ENCODE peak calls at places on chromosomes 13 and 19, in nine cellular contexts. O is stimulated activated CD4-positive, alpha-beta T cell treated with anti-CD3 and anti-CD28 coated beads, Interleukin-4, amount 100 ng/mL, for 48 hours; N is IMR-90; L is caudate nucleus; T is GM10248; W is germinal center; D is MCF 10A; U is ecto neural progenitor cell; M is tibial artery. C is an unnamed sample.

GRCh38 chr13:110306340-110306959 is 507 bp downstream of the COL4A1 start:
- DNase-seq in D (peak), T (no peak), U (no peak), L (no peak), N (no peak), W (no peak), O (no peak), M (no peak), C (peak)

GRCh38 chr19:27736225-27736624 is 1476.7 kb downstream of the UQCRFS1 start:
- DNase-seq in T (no peak), D (no peak), W (no peak), L (no peak), U (peak), M (no peak), O (no peak), N (no peak), C (no peak)

GRCh38 chr19:13241321-13242104 is 91.3 kb downstream of the IER2 start:
- DNase-seq in W (peak), D (no peak), O (no peak), U (no peak), L (peak), T (no peak), M (no peak), N (no peak), C (peak)

GRCh38 chr19:39738809-39739208 is 980 bp upstream of the CLC start:
- DNase-seq in L (no peak), U (no peak), T (no peak), D (no peak), W (no peak), O (no peak), N (no peak), M (no peak), C (no peak)

GRCh38 chr13:30401347-30401746 is 20.9 kb upstream of the UBE2L5 start:
- DNase-seq in O (no peak), D (no peak), W (no peak), M (no peak), L (no peak), T (no peak), N (no peak), U (no peak), C (no peak)

GRCh38 chr13:51769455-51770127 is 34.4 kb downstream of the DHRS12 start:
- DNase-seq in N (no peak), M (peak), D (peak), L (no peak), T (no peak), O (no peak), W (no peak), U (no peak), C (no peak)

GRCh38 chr13:99967884-99968520 is 3.6 kb downstream of the ZIC5 start:
- DNase-seq in M (no peak), D (no peak), L (no peak), O (no peak), W (no peak), U (peak), N (no peak), T (no peak), C (no peak)

GRCh38 chr13:40433577-40433976 is 232.9 kb downstream of the FOXO1 start:
- DNase-seq in W (no peak), O (no peak), T (no peak), N (no peak), L (no peak), U (no peak), M (no peak), D (no peak), C (no peak)

GRCh38 chr19:15934332-15935078 is at the start of gene CYP4F11:
- DNase-seq in D (peak), O (no peak), W (no peak), T (no peak), N (no peak), M (peak), U (no peak), L (peak), C (no peak)

GRCh38 chr13:96285729-96286128 is 195.8 kb downstream of the HS6ST3 start:
- DNase-seq in T (no peak), D (no peak), W (no peak), L (no peak), N (no peak), O (no peak), M (no peak), U (no peak), C (no peak)

GRCh38 chr13:94813920-94814500 is 101.7 kb upstream of the SOX21 start:
- DNase-seq in W (no peak), O (no peak), D (no peak), N (no peak), L (no peak), T (peak), U (no peak), M (no peak), C (no peak)

GRCh38 chr19:18649371-18650047 is 12.7 kb downstream of the KLHL26 start:
- DNase-seq in N (peak), U (peak), D (no peak), L (no peak), W (no peak), T (peak), O (no peak), M (peak), C (peak)

GRCh38 chr19:41563847-41564514 is 12.0 kb upstream of the CEACAM21 start:
- DNase-seq in D (peak), L (no peak), W (peak), M (no peak), N (no peak), O (no peak), U (no peak), T (peak), C (no peak)

GRCh38 chr19:42360787-42361544 is 29.1 kb downstream of the CNFN start:
- DNase-seq in L (no peak), U (peak), D (no peak), N (no peak), M (no peak), O (no peak), T (no peak), W (no peak), C (no peak)

GRCh38 chr13:99658266-99658991 is 157.2 kb downstream of the TM9SF2 start:
- DNase-seq in D (no peak), L (peak), U (peak), T (no peak), W (no peak), O (peak), N (peak), M (peak), C (peak)

GRCh38 chr19:32622002-32622401 is 41.0 kb downstream of the PDCD5 start:
- DNase-seq in D (no peak), N (no peak), W (no peak), T (no peak), O (no peak), M (no peak), U (no peak), L (no peak), C (no peak)

GRCh38 chr19:37981785-37982475 is 74.9 kb downstream of the SIPA1L3 start:
- DNase-seq in T (no peak), M (no peak), D (no peak), O (no peak), N (peak), L (no peak), W (no peak), U (no peak), C (no peak)

GRCh38 chr13:50826035-50826434 is 17.5 kb downstream of the DLEU7 start:
- DNase-seq in D (no peak), W (no peak), M (no peak), T (no peak), L (no peak), O (no peak), N (no peak), U (no peak), C (no peak)

GRCh38 chr13:113622791-113623490 is 35.1 kb downstream of the ATP4B start:
- DNase-seq in O (no peak), M (no peak), L (no peak), W (no peak), T (no peak), D (no peak), N (no peak), U (no peak), C (peak)

GRCh38 chr19:27794444-27795042 is 1418.4 kb downstream of the UQCRFS1 start:
- DNase-seq in T (peak), L (no peak), W (peak), D (no peak), M (no peak), N (peak), O (no peak), U (peak), C (peak)

GRCh38 chr19:39407644-39408391 is 1.2 kb downstream of the ZFP36 start:
- DNase-seq in D (no peak), O (no peak), M (no peak), T (no peak), L (no peak), W (peak), U (no peak), N (no peak), C (peak)

GRCh38 chr13:49300716-49301589 is 53.2 kb downstream of the CDADC1 start:
- DNase-seq in L (no peak), W (peak), U (peak), M (peak), D (peak), N (peak), T (peak), O (peak), C (peak)

GRCh38 chr19:34481861-34482379 is 362 bp downstream of the WTIP start:
- DNase-seq in D (peak), O (no peak), W (no peak), L (no peak), N (no peak), T (no peak), M (no peak), U (peak), C (peak)

GRCh38 chr19:41860419-41861097 is 503 bp downstream of the RPS19 start:
- DNase-seq in O (no peak), U (no peak), M (no peak), L (no peak), D (no peak), T (no peak), N (no peak), W (no peak), C (peak)

GRCh38 chr19:46886546-46887239 is 25.9 kb downstream of the ARHGAP35 start:
- DNase-seq in W (no peak), T (peak), D (peak), U (no peak), N (peak), O (no peak), L (no peak), M (no peak), C (peak)

GRCh38 chr13:53028063-53028462 is 550 bp upstream of the OLFM4 start:
- DNase-seq in M (no peak), W (no peak), O (no peak), L (no peak), N (no peak), D (no peak), T (no peak), U (no peak), C (no peak)

GRCh38 chr19:890831-891230 is 2.2 kb downstream of the MED16 start:
- DNase-seq in U (no peak), W (no peak), N (no peak), D (no peak), T (no peak), M (no peak), O (no peak), L (no peak), C (no peak)

GRCh38 chr13:109897988-109898623 is 111.7 kb upstream of the IRS2 start:
- DNase-seq in O (no peak), M (no peak), D (no peak), U (no peak), T (no peak), N (no peak), L (no peak), W (no peak), C (peak)

GRCh38 chr19:33260628-33261418 is 35.2 kb upstream of the SLC7A10 start:
- DNase-seq in U (no peak), T (no peak), W (no peak), D (no peak), M (peak), O (no peak), L (no peak), N (no peak), C (no peak)

GRCh38 chr19:53657778-53658177 is 26.0 kb downstream of the DPRX start:
- DNase-seq in M (no peak), U (no peak), D (no peak), L (no peak), W (no peak), N (no peak), T (no peak), O (no peak), C (no peak)

GRCh38 chr19:29645911-29646310 is 19.4 kb upstream of the PLEKHF1 start:
- DNase-seq in M (peak), L (no peak), D (peak), W (no peak), O (no peak), T (no peak), U (no peak), N (peak), C (peak)

GRCh38 chr13:24052547-24052981 is 108.0 kb upstream of the SPATA13 start:
- DNase-seq in L (no peak), W (no peak), T (no peak), D (no peak), M (no peak), U (no peak), N (peak), O (no peak), C (peak)

GRCh38 chr13:50080856-50081105 is 65.5 kb downstream of the KCNRG start:
- DNase-seq in W (no peak), T (no peak), O (no peak), N (peak), D (no peak), L (no peak), U (no peak), M (no peak), C (peak)

GRCh38 chr13:72782717-72783116 is 784 bp downstream of the PIBF1 start:
- DNase-seq in W (no peak), L (no peak), N (peak), O (no peak), D (no peak), M (no peak), U (no peak), T (no peak), C (peak)

GRCh38 chr13:99288069-99288468 is 19.1 kb downstream of the GPR183 start:
- DNase-seq in D (peak), O (no peak), L (no peak), W (no peak), N (no peak), M (no peak), U (no peak), T (peak), C (no peak)

GRCh38 chr19:44685877-44686276 is 13.1 kb upstream of the CEACAM16 start:
- DNase-seq in N (peak), U (no peak), M (no peak), W (peak), L (no peak), D (no peak), T (no peak), O (no peak), C (peak)

GRCh38 chr19:30102666-30103065 is 160.6 kb downstream of the URI1 start:
- DNase-seq in N (no peak), W (no peak), D (no peak), U (no peak), L (no peak), T (no peak), M (no peak), O (no peak), C (no peak)

GRCh38 chr13:82829040-82829439 is 1053.2 kb downstream of the SLITRK1 start:
- DNase-seq in M (no peak), N (no peak), U (no peak), W (no peak), O (no peak), D (no peak), T (no peak), L (no peak), C (no peak)

GRCh38 chr13:77892491-77892890 is 26.1 kb downstream of the EDNRB start:
- DNase-seq in U (no peak), O (no peak), D (no peak), W (no peak), N (no peak), M (no peak), L (no peak), T (no peak), C (no peak)

C was measured in GM23248.